ENCODE peak calls at places on chromosomes 3 and 15, in five cellular contexts. One of them, this sample, is unnamed.

GRCh38 chr15:25943831-25944230 is 80.7 kb upstream of the ATP10A start:
- DNase-seq in naive thymus-derived CD8-positive, alpha-beta T cell: no peak
- DNase-seq in SJSA1: no peak
- DNase-seq in M059J: no peak
- DNase-seq in MCF 10A: no peak
- DNase-seq in this sample: no peak

GRCh38 chr15:70362350-70362749 is 264.6 kb upstream of the TLE3 start:
- DNase-seq in MCF 10A: no peak
- DNase-seq in M059J: no peak
- DNase-seq in naive thymus-derived CD8-positive, alpha-beta T cell: no peak
- DNase-seq in SJSA1: no peak
- DNase-seq in this sample: no peak

GRCh38 chr15:62297933-62298332 is 132.8 kb upstream of the C2CD4B start:
- DNase-seq in M059J: no peak
- DNase-seq in MCF 10A: no peak
- DNase-seq in SJSA1: no peak
- DNase-seq in naive thymus-derived CD8-positive, alpha-beta T cell: no peak
- DNase-seq in this sample: no peak

GRCh38 chr15:35777016-35777415 is 231.1 kb upstream of the DPH6 start:
- DNase-seq in MCF 10A: no peak
- DNase-seq in SJSA1: no peak
- DNase-seq in M059J: no peak
- DNase-seq in naive thymus-derived CD8-positive, alpha-beta T cell: no peak
- DNase-seq in this sample: no peak

GRCh38 chr15:41809121-41809520 is 18.8 kb upstream of the JMJD7 start:
- DNase-seq in SJSA1: no peak
- DNase-seq in M059J: peak
- DNase-seq in MCF 10A: no peak
- DNase-seq in naive thymus-derived CD8-positive, alpha-beta T cell: no peak
- DNase-seq in this sample: no peak

GRCh38 chr3:37765591-37766219 is 96.0 kb upstream of the CTDSPL start:
- DNase-seq in M059J: no peak
- DNase-seq in naive thymus-derived CD8-positive, alpha-beta T cell: no peak
- DNase-seq in SJSA1: no peak
- DNase-seq in MCF 10A: no peak
- DNase-seq in this sample: peak

GRCh38 chr3:185236969-185237368 is 16.9 kb downstream of the EHHADH start:
- DNase-seq in MCF 10A: no peak
- DNase-seq in naive thymus-derived CD8-positive, alpha-beta T cell: no peak
- DNase-seq in M059J: no peak
- DNase-seq in SJSA1: no peak
- DNase-seq in this sample: no peak

GRCh38 chr3:60080648-60081047 is 1030.8 kb upstream of the CFAP20DC start:
- DNase-seq in M059J: peak
- DNase-seq in naive thymus-derived CD8-positive, alpha-beta T cell: no peak
- DNase-seq in SJSA1: no peak
- DNase-seq in MCF 10A: no peak
- DNase-seq in this sample: no peak

GRCh38 chr3:16801223-16801622 is 83.5 kb upstream of the PLCL2 start:
- DNase-seq in naive thymus-derived CD8-positive, alpha-beta T cell: no peak
- DNase-seq in MCF 10A: no peak
- DNase-seq in M059J: peak
- DNase-seq in SJSA1: no peak
- DNase-seq in this sample: no peak

GRCh38 chr3:115852278-115852677 is 229.0 kb downstream of the GAP43 start:
- DNase-seq in naive thymus-derived CD8-positive, alpha-beta T cell: no peak
- DNase-seq in SJSA1: no peak
- DNase-seq in M059J: no peak
- DNase-seq in MCF 10A: no peak
- DNase-seq in this sample: no peak